ENCODE peak calls at places on chromosomes 6 and 20, in five cellular contexts. T is suprapubic skin, I is upper lobe of left lung, L is A549, E is IMR-90. Y is an unnamed sample.

GRCh38 chr6:50816947-50817637 is 1.6 kb upstream of the TFAP2B start:
- DNase-seq in E (no peak), T (no peak), I (no peak), L (no peak), Y (no peak)

GRCh38 chr6:90413867-90414266 is 117.2 kb upstream of the BACH2 start:
- DNase-seq in L (no peak), I (no peak), E (peak; percentile 12), T (no peak), Y (no peak)

GRCh38 chr6:139742671-139743070 is 368.2 kb upstream of the CITED2 start:
- DNase-seq in L (no peak), E (no peak), T (no peak), I (no peak), Y (no peak)

GRCh38 chr20:5696011-5696559 is 54.1 kb upstream of the SHLD1 start:
- DNase-seq in T (no peak), L (peak; percentile 52), I (no peak), E (peak; percentile 99), Y (no peak)

GRCh38 chr20:34111057-34111711 is 859 bp downstream of the EIF2S2 start:
- DNase-seq in L (no peak), E (peak; percentile 71), I (no peak), T (peak; percentile 71), Y (no peak)

GRCh38 chr6:37488464-37488863 is 11.2 kb downstream of the CCDC167 start:
- DNase-seq in L (no peak), T (no peak), I (no peak), E (no peak), Y (no peak)

GRCh38 chr20:17558154-17558940 is 11.5 kb upstream of the DSTN start:
- DNase-seq in T (peak; percentile 78), I (no peak), L (peak; percentile 92), E (peak; percentile 91), Y (no peak)

GRCh38 chr20:63937596-63937995 is 18.6 kb downstream of the UCKL1 start:
- DNase-seq in I (no peak), T (no peak), E (no peak), L (no peak), Y (no peak)

GRCh38 chr6:118881440-118882313 is 12.3 kb upstream of the ASF1A start:
- DNase-seq in L (no peak), T (no peak), I (no peak), E (no peak), Y (no peak)

GRCh38 chr20:38433304-38433972 is 1.7 kb downstream of the SNHG17 start:
- DNase-seq in E (no peak), T (no peak), I (no peak), L (no peak), Y (no peak)

GRCh38 chr20:23019403-23019802 is 15.7 kb upstream of the SSTR4 start:
- DNase-seq in T (no peak), L (no peak), E (no peak), I (no peak), Y (no peak)

GRCh38 chr20:44344723-44345122 is 7.9 kb downstream of the R3HDML start:
- DNase-seq in T (no peak), I (no peak), E (no peak), L (no peak), Y (no peak)

GRCh38 chr6:126341126-126341525 is 1.2 kb downstream of the CENPW start:
- DNase-seq in L (no peak), T (no peak), I (no peak), E (no peak), Y (no peak)

GRCh38 chr6:121663292-121663691 is 227.8 kb downstream of the GJA1 start:
- DNase-seq in T (no peak), I (no peak), L (no peak), E (no peak), Y (no peak)

GRCh38 chr6:112466378-112467151 is 119.4 kb downstream of the RFPL4B start:
- DNase-seq in I (no peak), E (peak; percentile 69), L (no peak), T (no peak), Y (no peak)
- H3K4me3 ChIP-seq in I (no peak overlapping the region), E (no peak overlapping the region), L (no peak overlapping the region), T (no peak overlapping the region), Y (no peak overlapping the region)

GRCh38 chr6:27651371-27651732 is 178.4 kb upstream of the ZNF184 start:
- DNase-seq in L (no peak), T (no peak), E (no peak), I (no peak), Y (no peak)

DNA sequence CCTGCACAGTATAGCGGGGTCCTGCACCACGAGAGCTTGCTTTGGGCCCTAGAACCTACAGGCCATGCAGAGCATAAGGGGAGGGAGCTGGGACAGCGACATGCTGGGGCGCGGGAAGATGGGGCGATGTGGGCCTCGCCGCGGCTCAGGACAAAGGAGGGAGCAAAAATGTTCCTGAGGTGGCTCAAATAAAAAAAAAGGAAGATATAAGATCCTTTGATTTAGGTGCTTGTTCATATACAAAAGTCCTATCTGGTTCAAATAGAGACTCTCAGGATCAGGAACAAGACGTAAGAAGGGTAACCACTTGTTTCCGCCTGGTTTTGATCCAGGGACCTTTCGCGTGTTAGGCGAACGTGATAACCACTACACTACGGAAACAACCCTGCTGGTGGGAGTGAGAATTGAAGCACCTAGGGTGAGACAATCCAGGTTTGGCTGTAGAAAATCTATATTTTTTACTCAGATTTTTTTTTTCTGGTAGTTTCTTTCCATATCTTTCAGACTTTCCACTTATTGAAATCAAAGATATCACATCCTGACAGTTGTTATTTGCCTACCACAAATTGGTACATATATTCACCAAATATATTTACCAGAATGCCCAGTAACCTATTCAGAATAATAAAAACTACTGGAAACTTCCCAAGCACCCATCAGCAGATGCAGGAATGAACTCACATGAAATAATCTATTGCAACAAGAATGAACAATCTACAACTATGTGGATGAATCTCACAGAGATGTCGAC is 177.9 kb upstream of the ZNF184 start:
- DNase-seq in E (peak; percentile 35), I (no peak), L (no peak), T (no peak), Y (no peak)
- TF ChIP-seq CTCF in E (no peak), I (no peak), L (no peak), T (no peak), Y (no peak)

GRCh38 chr20:36281785-36282380 is 24.3 kb upstream of the DLGAP4 start:
- DNase-seq in L (no peak), I (no peak), E (no peak), T (no peak), Y (peak; percentile 70)
- TF ChIP-seq POLR2A in L (no peak), I (no peak), E (no peak), T (no peak), Y (no peak)

GRCh38 chr20:48350291-48350988 is 477.4 kb downstream of the PREX1 start:
- DNase-seq in I (no peak), T (no peak), L (no peak), E (no peak), Y (peak; percentile 36)
- H3K4me3 ChIP-seq in I (no peak overlapping the region), T (no peak overlapping the region), L (no peak overlapping the region), E (no peak overlapping the region), Y (no peak overlapping the region)

DNA sequence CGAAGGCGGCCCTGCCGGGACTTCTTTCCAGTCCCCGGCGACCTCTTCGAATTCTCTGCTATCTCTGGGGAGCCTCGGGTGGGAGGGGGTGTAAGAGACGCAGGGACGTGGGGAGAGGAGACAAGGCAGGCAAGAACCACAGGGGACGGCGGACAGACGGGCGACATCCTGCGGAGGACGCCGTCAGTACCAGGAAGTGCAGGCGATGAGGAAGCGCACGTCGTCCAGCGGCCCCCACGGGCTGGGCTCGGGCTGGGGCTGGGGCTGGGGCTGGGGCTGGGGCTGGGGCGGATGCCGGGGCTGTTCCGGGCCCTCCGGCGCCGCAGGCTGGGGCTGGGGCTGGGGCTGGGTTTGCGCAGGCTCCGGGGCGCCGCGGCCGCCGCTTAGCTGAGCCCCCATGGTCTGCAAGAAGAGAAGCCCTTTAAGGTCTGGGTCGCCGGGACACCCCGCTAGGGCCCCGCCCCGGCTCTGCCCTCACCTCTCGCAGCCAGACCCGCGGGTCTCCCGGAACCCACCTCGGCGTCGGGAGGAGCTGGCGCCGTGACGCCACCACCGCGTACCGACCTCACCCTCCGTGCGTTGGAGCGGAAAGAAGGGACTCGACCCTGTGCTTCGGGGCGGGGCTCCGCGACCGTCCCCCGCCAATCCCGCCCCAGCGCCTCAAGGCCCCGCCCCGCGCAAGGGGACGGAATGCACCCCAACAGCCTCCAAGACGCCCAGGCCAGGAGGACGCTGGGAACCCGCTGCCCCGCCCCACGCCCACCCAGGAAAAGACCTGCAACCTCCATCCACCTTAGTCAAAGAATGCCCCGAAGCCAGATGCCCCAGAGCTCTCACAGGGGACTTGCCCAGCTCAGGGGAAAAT is at the start of gene MMP24OS:
- DNase-seq in E (peak; percentile 82), I (peak; percentile 97), L (peak; percentile 84), T (peak; percentile 94), Y (peak; percentile 97)
- TF ChIP-seq CTCF in E (peak; percentile 34), I (no peak), L (no peak), T (no peak), Y (no peak)

GRCh38 chr6:44021628-44022295 is 105.5 kb downstream of the MRPL14 start:
- DNase-seq in I (no peak), T (peak; percentile 52), E (no peak), L (no peak), Y (no peak)

GRCh38 chr6:44020664-44021425 is 106.4 kb downstream of the MRPL14 start:
- DNase-seq in T (no peak), L (no peak), E (no peak), I (no peak), Y (no peak)

GRCh38 chr6:44022671-44023352 is 104.4 kb downstream of the MRPL14 start:
- DNase-seq in I (no peak), L (no peak), T (peak; percentile 44), E (no peak), Y (no peak)

GRCh38 chr6:44022296-44022661 is 105.0 kb downstream of the MRPL14 start:
- DNase-seq in T (peak; percentile 53), L (no peak), I (no peak), E (peak; percentile 39), Y (peak; percentile 76)

GRCh38 chr6:44020148-44020547 is 107.1 kb downstream of the MRPL14 start:
- DNase-seq in E (peak; percentile 34), T (peak; percentile 49), L (no peak), I (no peak), Y (peak; percentile 48)
- TF ChIP-seq POLR2A in E (no peak), T (no peak), L (no peak), I (no peak), Y (no peak)

GRCh38 chr6:111258615-111259088 is 171.3 kb downstream of the SLC16A10 start:
- DNase-seq in L (no peak), T (no peak), E (no peak), I (no peak), Y (no peak)
- H3K4me3 ChIP-seq in L (peak overlapping the region; percentile 77), T (peak overlapping the region; percentile 82), E (peak overlapping the region; percentile 7), I (peak overlapping the region; percentile 74), Y (no peak overlapping the region)

Y was measured in lower leg skin.